ENCODE peak calls at places on chromosomes 1 and 21, in five cellular contexts. M is hepatocyte, I is ovary, N is lower leg skin, S is fibroblast of lung. Y is an unnamed sample.

GRCh38 chr1:22056043-22056442 is 3.5 kb downstream of the CDC42 start:
- DNase-seq in N (no peak), M (no peak), S (peak; percentile 43), I (no peak), Y (no peak)

GRCh38 chr1:36303244-36303643 is 2.9 kb upstream of the SH3D21 start:
- DNase-seq in S (no peak), N (no peak), I (no peak), M (no peak), Y (no peak)

GRCh38 chr21:45118099-45118498 is 43.7 kb downstream of the ADARB1 start:
- DNase-seq in I (no peak), S (no peak), M (no peak), N (no peak), Y (no peak)

GRCh38 chr1:65170511-65171142 is 22.6 kb downstream of the AK4 start:
- DNase-seq in N (peak; percentile 82), I (no peak), M (peak; percentile 49), S (peak; percentile 81), Y (peak; percentile 75)

GRCh38 chr1:59499273-59499955 is 202.5 kb downstream of the FGGY start:
- DNase-seq in M (peak; percentile 34), I (no peak), S (no peak), N (no peak), Y (peak; percentile 37)

GRCh38 chr1:18530567-18531502 is 50.1 kb downstream of the KLHDC7A start:
- DNase-seq in M (peak; percentile 52), S (no peak), N (no peak), I (no peak), Y (no peak)

GRCh38 chr1:24195874-24196273 is 8.8 kb upstream of the IFNLR1 start:
- DNase-seq in N (no peak), M (no peak), I (no peak), S (no peak), Y (no peak)

GRCh38 chr1:239843556-239843955 is 248.1 kb upstream of the FMN2 start:
- DNase-seq in S (no peak), I (no peak), M (no peak), N (no peak), Y (no peak)

GRCh38 chr1:156123356-156124196 is 9.1 kb downstream of the LMNA start:
- DNase-seq in M (peak; percentile 96), I (peak; percentile 96), S (peak; percentile 98), N (peak; percentile 98), Y (peak; percentile 99)

GRCh38 chr1:230979389-230979716 is 459 bp downstream of the ARV1 start:
- DNase-seq in S (no peak), N (no peak), M (no peak), I (no peak), Y (no peak)

GRCh38 chr21:37009740-37010341 is 3.3 kb downstream of the RIPPLY3 start:
- DNase-seq in S (peak; percentile 81), M (peak; percentile 91), N (peak; percentile 55), I (peak; percentile 80), Y (peak; percentile 83)

GRCh38 chr1:179516976-179517705 is 58.6 kb downstream of the NPHS2 start:
- DNase-seq in N (no peak), M (no peak), S (no peak), I (no peak), Y (no peak)

GRCh38 chr1:43706598-43707190 is 642 bp upstream of the ST3GAL3 start:
- DNase-seq in S (peak; percentile 22), N (no peak), I (no peak), M (peak; percentile 32), Y (peak; percentile 26)

GRCh38 chr1:167052389-167052788 is 37.8 kb downstream of the GPA33 start:
- DNase-seq in I (no peak), M (peak; percentile 30), N (no peak), S (no peak), Y (no peak)

GRCh38 chr1:153880962-153881361 is 41.8 kb downstream of the GATAD2B start:
- DNase-seq in N (peak; percentile 74), M (peak; percentile 93), S (peak; percentile 97), I (peak; percentile 88), Y (peak; percentile 96)

GRCh38 chr1:145977486-145978476 is 13.3 kb downstream of the POLR3GL start:
- DNase-seq in N (no peak), M (peak; percentile 91), S (peak; percentile 91), I (peak; percentile 84), Y (peak; percentile 81)

GRCh38 chr1:13556224-13556764 is 27.3 kb upstream of the PDPN start:
- DNase-seq in S (no peak), N (no peak), I (no peak), M (no peak), Y (no peak)

GRCh38 chr1:236495359-236496120 is 28.2 kb upstream of the LGALS8 start:
- DNase-seq in S (no peak), I (no peak), N (no peak), M (peak; percentile 29), Y (no peak)

GRCh38 chr1:210298296-210298695 is 30.4 kb upstream of the HHAT start:
- DNase-seq in M (no peak), S (no peak), I (no peak), N (no peak), Y (no peak)

GRCh38 chr21:33648555-33648954 is 6.3 kb downstream of the ITSN1 start:
- DNase-seq in M (no peak), I (no peak), N (no peak), S (no peak), Y (no peak)

GRCh38 chr1:16926491-16927195 is 4.9 kb downstream of the CROCC start:
- DNase-seq in S (no peak), I (no peak), M (peak; percentile 26), N (no peak), Y (peak; percentile 69)

GRCh38 chr21:38661296-38662223 is 144.2 kb upstream of the ETS2 start:
- DNase-seq in N (no peak), I (peak; percentile 33), M (peak; percentile 30), S (peak; percentile 80), Y (peak; percentile 69)

GRCh38 chr1:19395678-19396192 is 83.6 kb downstream of the SLC66A1 start:
- DNase-seq in M (no peak), N (no peak), I (no peak), S (peak; percentile 28), Y (peak; percentile 68)

GRCh38 chr1:51976831-51977602 is 13.5 kb downstream of the RAB3B start:
- DNase-seq in N (no peak), I (no peak), S (no peak), M (peak; percentile 44), Y (no peak)

GRCh38 chr21:33362044-33362555 is 37.3 kb downstream of the IFNAR1 start:
- DNase-seq in N (peak; percentile 43), M (peak; percentile 28), S (no peak), I (no peak), Y (no peak)

GRCh38 chr1:85224734-85225623 is 24.2 kb upstream of the SYDE2 start:
- DNase-seq in S (peak; percentile 54), M (peak; percentile 73), N (peak; percentile 23), I (no peak), Y (no peak)

GRCh38 chr1:198669023-198669698 is 30.3 kb downstream of the PTPRC start:
- DNase-seq in M (peak; percentile 9), I (no peak), S (peak; percentile 90), N (no peak), Y (peak; percentile 93)

GRCh38 chr1:165162671-165163241 is 193.8 kb downstream of the LMX1A start:
- DNase-seq in N (no peak), S (no peak), M (peak; percentile 29), I (no peak), Y (no peak)

GRCh38 chr1:40352126-40352525 is 21.4 kb upstream of the SMAP2 start:
- DNase-seq in I (no peak), N (no peak), M (no peak), S (no peak), Y (no peak)

GRCh38 chr1:53598956-53599355 is 139.8 kb downstream of the DMRTB1 start:
- DNase-seq in I (no peak), S (no peak), M (no peak), N (no peak), Y (no peak)

GRCh38 chr1:30868833-30869435 is 39.6 kb downstream of the SDC3 start:
- DNase-seq in M (no peak), I (no peak), S (no peak), N (no peak), Y (no peak)

GRCh38 chr1:219670426-219671149 is 57.7 kb upstream of the ZC3H11B start:
- DNase-seq in N (no peak), M (no peak), S (no peak), I (no peak), Y (no peak)

GRCh38 chr1:171441278-171441677 is 44.1 kb upstream of the PRRC2C start:
- DNase-seq in M (no peak), S (peak; percentile 94), N (no peak), I (no peak), Y (peak; percentile 64)

GRCh38 chr21:43262427-43262826 is 93.6 kb downstream of the CRYAA start:
- DNase-seq in M (peak; percentile 68), I (peak; percentile 10), N (no peak), S (peak; percentile 15), Y (no peak)

GRCh38 chr21:18840239-18840638 is 436.7 kb upstream of the TMPRSS15 start:
- DNase-seq in S (peak; percentile 0), I (no peak), M (peak; percentile 10), N (no peak), Y (peak; percentile 70)

DNA sequence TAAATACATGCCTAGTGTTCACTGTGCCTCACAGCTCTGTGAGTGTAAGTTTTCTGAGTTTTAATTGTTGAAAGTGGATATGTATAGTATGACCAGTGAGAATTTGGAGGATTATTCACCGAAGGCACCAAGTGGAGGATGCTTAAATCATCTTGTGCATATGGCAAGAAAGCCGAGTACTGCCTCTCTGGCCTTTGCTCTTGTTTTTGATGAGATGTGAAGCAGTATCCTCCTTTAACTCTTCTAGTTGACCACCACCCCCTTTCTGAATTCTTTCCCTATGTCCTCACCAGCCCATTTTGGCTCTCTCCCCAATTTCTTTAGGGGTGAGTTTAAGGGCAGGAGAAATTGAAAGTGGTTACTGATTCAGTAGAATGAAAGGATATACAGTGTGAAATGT is 130.4 kb downstream of the SYT2 start:
- DNase-seq in I (no peak), S (peak; percentile 97), M (no peak), N (no peak), Y (peak; percentile 93)
- H3K4me3 ChIP-seq in I (no peak overlapping the region), S (no peak overlapping the region), M (no peak overlapping the region), N (no peak overlapping the region), Y (no peak overlapping the region)

GRCh38 chr1:88029899-88030298 is 654.2 kb upstream of the PKN2 start:
- DNase-seq in M (no peak), S (no peak), N (no peak), I (no peak), Y (no peak)
- TF ChIP-seq CTCF in M (no peak), S (no peak), N (no peak), I (no peak), Y (no peak)

GRCh38 chr1:69569983-69570755 is 2.4 kb downstream of the LRRC7 start:
- DNase-seq in N (no peak), M (peak; percentile 14), S (no peak), I (no peak), Y (no peak)

GRCh38 chr1:69572921-69573320 is 5.2 kb downstream of the LRRC7 start:
- DNase-seq in S (no peak), N (no peak), I (no peak), M (no peak), Y (no peak)

GRCh38 chr1:69568435-69569280 is 936 bp downstream of the LRRC7 start:
- DNase-seq in I (no peak), N (no peak), S (no peak), M (no peak), Y (no peak)

GRCh38 chr1:69567847-69568434 is at the start of gene LRRC7:
- DNase-seq in I (no peak), S (no peak), M (peak; percentile 43), N (no peak), Y (no peak)

GRCh38 chr1:69569281-69569970 is 1.7 kb downstream of the LRRC7 start:
- DNase-seq in N (no peak), I (no peak), M (no peak), S (no peak), Y (no peak)
- H3K4me3 ChIP-seq in N (no peak overlapping the region), I (no peak overlapping the region), M (no peak overlapping the region), S (peak overlapping the region; percentile 53), Y (peak overlapping the region; percentile 12)

GRCh38 chr1:79617777-79618176 is 611.2 kb upstream of the ADGRL4 start:
- DNase-seq in I (no peak), M (no peak), N (no peak), S (no peak), Y (no peak)
- TF ChIP-seq CTCF in I (no peak), M (no peak), N (no peak), S (peak; percentile 48), Y (peak; percentile 32)

Y was measured in astrocyte of the spinal cord.